ENCODE peak calls at places on chromosome 20, in four cellular contexts. T is mesothelial cell of epicardium, U is lower leg skin, X is dorsolateral prefrontal cortex. N is an unnamed sample.

GRCh38 chr20:62953167-62953838 is 794 bp downstream of the SLC17A9 start:
- DNase-seq in T (no peak), U (no peak), X (no peak), N (no peak)

GRCh38 chr20:55239269-55239668 is 763.9 kb downstream of the DOK5 start:
- DNase-seq in T (no peak), U (no peak), X (no peak), N (no peak)

GRCh38 chr20:25308671-25309394 is 60.9 kb downstream of the PYGB start:
- DNase-seq in T (no peak), U (no peak), X (no peak), N (no peak)

GRCh38 chr20:63281741-63282665 is 9.4 kb downstream of the ARFGAP1 start:
- DNase-seq in T (no peak), U (no peak), X (no peak), N (no peak)

GRCh38 chr20:38728911-38729642 is 4.8 kb downstream of the SLC32A1 start:
- DNase-seq in T (no peak), U (no peak), X (no peak), N (no peak)

GRCh38 chr20:25294459-25295385 is 46.8 kb downstream of the PYGB start:
- DNase-seq in T (no peak), U (no peak), X (peak; percentile 64), N (no peak)

GRCh38 chr20:1537731-1538058 is 19.8 kb downstream of the SIRPD start:
- DNase-seq in T (no peak), U (no peak), X (no peak), N (no peak)

GRCh38 chr20:39106791-39107190 is 144.6 kb downstream of the DHX35 start:
- DNase-seq in T (no peak), U (no peak), X (no peak), N (no peak)

GRCh38 chr20:41149679-41150131 is 12.4 kb downstream of the PLCG1 start:
- DNase-seq in T (no peak), U (no peak), X (no peak), N (no peak)

GRCh38 chr20:23357767-23358562 is 4.0 kb upstream of the GZF1 start:
- DNase-seq in T (peak; percentile 99), U (peak; percentile 100), X (peak; percentile 100), N (peak; percentile 100)

GRCh38 chr20:51735728-51736600 is 32.2 kb downstream of the ATP9A start:
- DNase-seq in T (no peak), U (no peak), X (no peak), N (no peak)

GRCh38 chr20:32762754-32763201 is 593 bp downstream of the DNMT3B start:
- DNase-seq in T (no peak), U (no peak), X (no peak), N (no peak)

GRCh38 chr20:9223296-9223695 is 154.4 kb downstream of the PLCB4 start:
- DNase-seq in T (no peak), U (no peak), X (no peak), N (no peak)

GRCh38 chr20:63178445-63178818 is 37.5 kb downstream of the YTHDF1 start:
- DNase-seq in T (no peak), U (no peak), X (no peak), N (no peak)

GRCh38 chr20:6157345-6157744 is 34.5 kb upstream of the FERMT1 start:
- DNase-seq in T (no peak), U (no peak), X (no peak), N (no peak)

GRCh38 chr20:63239431-63239830 is 3.7 kb downstream of the BIRC7 start:
- DNase-seq in T (no peak), U (no peak), X (no peak), N (no peak)

GRCh38 chr20:37251836-37252477 is 9.7 kb downstream of the GHRH start:
- DNase-seq in T (no peak), U (no peak), X (no peak), N (no peak)

GRCh38 chr20:63596423-63596822 is 22.4 kb upstream of the HELZ2 start:
- DNase-seq in T (no peak), U (no peak), X (no peak), N (no peak)

GRCh38 chr20:45218636-45219035 is 2.5 kb upstream of the SEMG2 start:
- DNase-seq in T (no peak), U (no peak), X (no peak), N (no peak)

GRCh38 chr20:45221076-45221475 is at the start of gene SEMG2:
- DNase-seq in T (no peak), U (no peak), X (no peak), N (no peak)

GRCh38 chr20:45223136-45223535 is 2.0 kb downstream of the SEMG2 start:
- DNase-seq in T (no peak), U (no peak), X (no peak), N (no peak)

GRCh38 chr20:45212831-45213230 is 6.0 kb downstream of the SEMG1 start:
- DNase-seq in T (no peak), U (no peak), X (no peak), N (no peak)

DNA sequence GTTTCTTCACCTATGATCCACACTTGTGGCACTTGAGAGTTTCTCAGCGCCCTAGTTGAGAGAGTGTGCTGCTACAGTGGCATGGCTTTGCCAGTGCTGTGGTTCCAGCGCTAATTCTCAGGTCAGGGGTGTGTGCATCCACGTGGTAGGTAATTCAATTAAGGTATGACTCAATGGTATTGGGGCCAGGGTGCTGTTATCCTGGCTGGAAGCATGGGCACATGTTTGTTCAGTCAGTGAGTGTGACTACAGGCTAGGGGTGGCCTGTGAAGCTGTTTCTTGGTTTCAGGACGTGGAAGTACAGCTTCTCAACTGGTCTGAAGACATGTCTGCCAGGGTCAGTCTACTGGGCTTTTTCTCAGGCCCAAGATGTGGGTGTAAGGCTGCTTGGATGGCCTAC is 3.0 kb upstream of the SEMG2 start:
- DNase-seq in T (no peak), U (no peak), X (no peak), N (no peak)
- TF ChIP-seq CTCF in T (no peak), U (no peak), X (no peak), N (no peak)

GRCh38 chr20:137668-138131 is 4.7 kb upstream of the DEFB126 start:
- DNase-seq in T (no peak), U (no peak), X (no peak), N (no peak)
- TF ChIP-seq CTCF in T (no peak), U (no peak), X (no peak), N (peak; percentile 50)

DNA sequence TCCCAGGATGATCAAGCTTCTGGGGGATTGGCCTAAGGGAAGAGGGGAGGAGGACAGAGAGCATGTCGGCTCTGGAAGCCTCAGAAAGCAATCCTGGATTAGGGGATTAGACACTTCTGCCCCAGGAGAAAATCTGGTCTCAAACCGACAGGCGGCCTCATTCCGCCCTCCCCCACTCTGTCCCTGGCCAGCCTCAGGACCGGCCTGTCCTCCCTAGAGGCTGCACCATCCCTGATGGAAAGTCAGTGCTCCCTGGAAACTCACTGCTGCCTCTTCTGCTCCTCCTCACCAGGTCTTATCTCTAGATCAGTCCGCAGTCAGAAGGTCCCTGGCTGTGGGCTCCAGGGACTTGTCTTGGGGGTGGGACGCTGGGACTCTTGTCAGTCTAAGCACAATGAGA is 905 bp upstream of the SLC12A5 start:
- DNase-seq in T (no peak), U (no peak), X (no peak), N (no peak)
- TF ChIP-seq CTCF in T (no peak), U (no peak), X (no peak), N (no peak)

GRCh38 chr20:7375905-7376304 is 564.4 kb downstream of the HAO1 start:
- DNase-seq in T (no peak), U (no peak), X (no peak), N (no peak)
- TF ChIP-seq CTCF in T (peak; percentile 78), U (no peak), X (peak; percentile 26), N (peak; percentile 83)

DNA sequence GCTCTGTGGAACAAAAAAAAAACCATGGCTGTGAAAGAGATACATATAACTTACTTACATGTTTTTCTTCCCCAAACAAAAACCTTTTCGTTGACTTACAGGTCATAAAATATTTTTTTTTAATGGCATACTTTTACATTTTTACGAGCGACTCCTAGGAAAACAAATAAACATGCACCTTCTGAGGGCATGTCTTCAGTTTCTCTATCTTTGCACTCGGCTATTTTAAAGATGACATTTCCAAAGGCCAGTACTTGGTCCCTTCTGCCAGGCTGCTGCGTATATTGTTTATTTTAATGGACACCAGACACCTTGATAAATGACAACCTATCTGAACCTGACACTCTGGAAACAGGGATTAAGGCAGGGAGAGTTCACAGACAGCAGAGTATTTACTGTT is 49.4 kb downstream of the PIGU start:
- DNase-seq in T (no peak), U (no peak), X (no peak), N (no peak)
- TF ChIP-seq CTCF in T (no peak), U (no peak), X (no peak), N (no peak)